ENCODE peak calls at places on chromosomes 4 and X, in ten cellular contexts. B is cardiac muscle cell; P is AG20443; I is EH; F is fibroblast of gingiva; N is foreskin fibroblast; K is DMS153; C is activated CD4-positive, CD25-positive, alpha-beta regulatory T cell treated with anti-CD3 and anti-CD28 coated beads, Interleukin-2, amount 50 U/mL, for 72 hours; D is GM06990; V is memory B cell. T is an unnamed sample.
A peak's percentile ranks its signal among the peaks of the same experiment; 100 is the strongest.

GRCh38 chrX:74259879-74260491 is 44.0 kb upstream of the ZCCHC13 start:
- DNase-seq in D (no peak), I (no peak), B (no peak), N (no peak), C (no peak), P (no peak), F (no peak), K (no peak), V (no peak), T (no peak)

GRCh38 chr4:14856076-14856926 is 146.0 kb upstream of the CPEB2 start:
- DNase-seq in P (peak; percentile 91), B (peak; percentile 96), F (peak; percentile 97), N (peak; percentile 98), D (peak; percentile 75), C (peak; percentile 51), V (no peak), K (no peak), I (peak; percentile 99), T (peak; percentile 92)

GRCh38 chr4:175346381-175346780 is 428.2 kb downstream of the ADAM29 start:
- DNase-seq in F (peak; percentile 33), K (no peak), P (no peak), I (peak; percentile 50), B (no peak), V (no peak), D (no peak), C (no peak), N (peak; percentile 72), T (peak; percentile 23)

GRCh38 chrX:152600853-152601635 is 36.7 kb upstream of the GABRQ start:
- DNase-seq in N (no peak), I (no peak), C (no peak), F (no peak), K (peak; percentile 58), B (no peak), V (no peak), D (no peak), P (no peak), T (no peak)

GRCh38 chr4:41268024-41268423 is 11.3 kb downstream of the UCHL1 start:
- DNase-seq in D (no peak), K (no peak), P (no peak), B (no peak), I (no peak), C (no peak), F (no peak), V (no peak), N (peak; percentile 34), T (no peak)

GRCh38 chr4:122959441-122959840 is 37.0 kb upstream of the NUDT6 start:
- DNase-seq in F (no peak), B (no peak), D (no peak), P (no peak), V (no peak), K (no peak), N (no peak), C (no peak), I (no peak), T (no peak)

GRCh38 chr4:98938386-98938785 is 9.5 kb upstream of the EIF4E start:
- DNase-seq in K (no peak), F (no peak), D (no peak), I (peak; percentile 76), V (no peak), C (no peak), P (peak; percentile 53), N (peak; percentile 63), B (peak; percentile 41), T (peak; percentile 46)

GRCh38 chrX:7076245-7076661 is 71.3 kb upstream of the STS start:
- DNase-seq in V (no peak), N (no peak), P (no peak), C (no peak), D (no peak), K (no peak), B (no peak), F (no peak), I (no peak), T (no peak)

GRCh38 chr4:102420563-102421221 is 75.4 kb upstream of the SLC39A8 start:
- DNase-seq in I (peak; percentile 57), V (no peak), N (peak; percentile 57), B (no peak), F (peak; percentile 50), C (no peak), D (no peak), K (no peak), P (peak; percentile 30), T (peak; percentile 40)

GRCh38 chrX:41599507-41599906 is 89.3 kb upstream of the GPR34 start:
- DNase-seq in P (no peak), D (no peak), N (no peak), K (no peak), F (no peak), C (no peak), V (no peak), I (no peak), B (no peak), T (no peak)

GRCh38 chr4:2141762-2142520 is 82.8 kb downstream of the NAT8L start:
- DNase-seq in B (peak; percentile 56), I (no peak), F (no peak), V (no peak), K (no peak), C (no peak), D (no peak), N (no peak), P (no peak), T (no peak)

GRCh38 chrX:53028678-53029077 is 19.9 kb upstream of the GPR173 start:
- DNase-seq in B (no peak), F (no peak), V (no peak), P (no peak), K (no peak), C (no peak), N (peak; percentile 16), D (no peak), I (no peak), T (no peak)

GRCh38 chr4:120517966-120518365 is 404.6 kb downstream of the PRDM5 start:
- DNase-seq in P (peak; percentile 73), V (no peak), N (peak; percentile 81), K (peak; percentile 3), F (peak; percentile 83), C (no peak), I (peak; percentile 90), D (peak; percentile 29), B (peak; percentile 89), T (peak; percentile 77)

GRCh38 chr4:38842998-38843397 is 13.6 kb downstream of the TLR6 start:
- DNase-seq in I (no peak), C (no peak), F (no peak), K (peak; percentile 67), B (no peak), V (no peak), P (no peak), D (no peak), N (no peak), T (no peak)